ENCODE peak calls at places on chromosomes 7 and 10, in nine cellular contexts. K is EL; Y is naive thymus-derived CD4-positive, alpha-beta T cell; M is OCI-LY7; L is right lobe of liver; X is cardiac muscle cell; U is T1000; W is Kasumi-1; A is CD8-positive, alpha-beta memory T cell. B is an unnamed sample.

GRCh38 chr10:23001901-23002516 is 74.2 kb downstream of the ARMC3 start:
- DNase-seq in A (no peak), K (no peak), U (no peak), X (no peak), L (no peak), W (no peak), Y (no peak), M (no peak), B (no peak)

GRCh38 chr10:91974960-91975359 is 51.4 kb downstream of the BTAF1 start:
- DNase-seq in U (no peak), L (no peak), M (no peak), W (no peak), X (peak; percentile 58), K (peak; percentile 72), A (no peak), Y (no peak), B (no peak)

GRCh38 chr7:106552645-106553445 is 108.1 kb downstream of the CCDC71L start:
- DNase-seq in Y (no peak), K (no peak), W (peak; percentile 4), U (no peak), M (peak; percentile 48), X (no peak), A (no peak), L (no peak), B (peak; percentile 94)

GRCh38 chr10:97766106-97766810 is 5.5 kb downstream of the SFRP5 start:
- DNase-seq in L (no peak), A (no peak), U (no peak), X (no peak), W (no peak), Y (no peak), K (no peak), M (no peak), B (no peak)

GRCh38 chr7:157432541-157432956 is 95.7 kb downstream of the DNAJB6 start:
- DNase-seq in Y (no peak), X (peak; percentile 84), K (peak; percentile 71), M (no peak), U (no peak), L (peak; percentile 42), A (no peak), W (peak; percentile 52), B (peak; percentile 99)

GRCh38 chr7:100190059-100190711 is 12.5 kb downstream of the STAG3 start:
- DNase-seq in L (no peak), M (peak; percentile 90), K (peak; percentile 41), X (peak; percentile 65), U (no peak), Y (peak; percentile 56), A (peak; percentile 49), W (peak; percentile 42), B (peak; percentile 66)

GRCh38 chr10:31261502-31262311 is 57.3 kb upstream of the ZEB1 start:
- DNase-seq in Y (no peak), M (no peak), A (no peak), U (no peak), K (peak; percentile 77), L (no peak), X (peak; percentile 65), W (no peak), B (no peak)

GRCh38 chr10:72953687-72954086 is 919 bp downstream of the PLA2G12B start:
- DNase-seq in U (no peak), A (no peak), L (peak; percentile 57), Y (no peak), X (peak; percentile 10), M (no peak), W (no peak), K (peak; percentile 6), B (no peak)

GRCh38 chr7:132765861-132766260 is 189.6 kb upstream of the PLXNA4 start:
- DNase-seq in W (no peak), K (no peak), U (no peak), L (no peak), M (no peak), X (no peak), A (no peak), Y (no peak), B (no peak)

GRCh38 chr10:77179015-77179695 is 458.5 kb downstream of the KCNMA1 start:
- DNase-seq in X (peak; percentile 93), U (peak; percentile 64), Y (no peak), A (no peak), M (no peak), L (no peak), K (peak; percentile 93), W (no peak), B (no peak)

GRCh38 chr10:72088879-72089585 is 681 bp upstream of the SPOCK2 start:
- DNase-seq in U (no peak), W (no peak), A (no peak), L (no peak), Y (no peak), X (peak; percentile 49), K (no peak), M (no peak), B (peak; percentile 96)

GRCh38 chr7:98186452-98187137 is 24.6 kb upstream of the BHLHA15 start:
- DNase-seq in X (peak; percentile 61), W (peak; percentile 67), A (no peak), U (no peak), Y (no peak), K (peak; percentile 55), M (no peak), L (no peak), B (peak; percentile 53)

GRCh38 chr7:117014673-117015133 is 61.4 kb downstream of the ST7 start:
- DNase-seq in X (peak; percentile 75), U (no peak), L (peak; percentile 66), Y (no peak), M (no peak), K (no peak), A (no peak), W (peak; percentile 91), B (peak; percentile 82)

GRCh38 chr10:48495282-48496045 is 109.4 kb downstream of the ARHGAP22 start:
- DNase-seq in L (no peak), W (no peak), U (no peak), A (no peak), M (no peak), X (no peak), K (no peak), Y (no peak), B (no peak)

GRCh38 chr10:74929197-74929596 is 102.8 kb downstream of the KAT6B start:
- DNase-seq in X (peak; percentile 63), Y (no peak), L (no peak), A (no peak), W (no peak), K (peak; percentile 48), M (no peak), U (no peak), B (no peak)

GRCh38 chr10:71770255-71770654 is 3.1 kb downstream of the VSIR start:
- DNase-seq in K (no peak), L (no peak), A (no peak), U (no peak), Y (no peak), X (peak; percentile 68), W (no peak), M (no peak), B (peak; percentile 87)

GRCh38 chr10:124990671-124991625 is 49.0 kb downstream of the ZRANB1 start:
- DNase-seq in X (no peak), U (no peak), L (no peak), A (no peak), Y (no peak), W (no peak), K (no peak), M (no peak), B (no peak)

GRCh38 chr10:131561897-131562296 is 250.4 kb upstream of the TCERG1L start:
- DNase-seq in U (no peak), L (no peak), K (no peak), X (no peak), A (no peak), W (no peak), M (no peak), Y (no peak), B (no peak)

GRCh38 chr10:71548494-71548846 is 151.8 kb downstream of the CDH23 start:
- DNase-seq in Y (no peak), K (no peak), A (no peak), M (no peak), X (peak; percentile 25), U (no peak), L (no peak), W (peak; percentile 98), B (peak; percentile 78)

GRCh38 chr10:74058658-74059057 is 60.7 kb downstream of the VCL start:
- DNase-seq in Y (peak; percentile 40), W (peak; percentile 64), K (no peak), A (peak; percentile 9), L (no peak), U (no peak), M (peak; percentile 73), X (peak; percentile 35), B (peak; percentile 48)

GRCh38 chr7:46004965-46005364 is 83.9 kb upstream of the IGFBP3 start:
- DNase-seq in M (no peak), X (no peak), L (no peak), A (no peak), K (no peak), Y (no peak), U (no peak), W (no peak), B (no peak)

GRCh38 chr10:10818082-10818481 is 199.6 kb upstream of the CELF2 start:
- DNase-seq in Y (no peak), M (no peak), W (no peak), K (peak; percentile 15), L (no peak), X (no peak), U (no peak), A (no peak), B (no peak)

GRCh38 chr7:11261470-11261869 is 287.8 kb downstream of the PHF14 start:
- DNase-seq in U (no peak), W (no peak), L (peak; percentile 69), Y (no peak), A (no peak), X (no peak), M (no peak), K (peak; percentile 15), B (no peak)

GRCh38 chr7:56091591-56091990 is 1.2 kb downstream of the PHKG1 start:
- DNase-seq in K (no peak), A (no peak), L (no peak), X (peak; percentile 8), U (no peak), M (no peak), W (no peak), Y (no peak), B (no peak)

GRCh38 chr10:43316988-43317387 is 50.1 kb upstream of the RASGEF1A start:
- DNase-seq in M (no peak), L (no peak), Y (no peak), X (no peak), K (no peak), W (no peak), U (no peak), A (no peak), B (no peak)

GRCh38 chr10:68088744-68089143 is 13.7 kb upstream of the HERC4 start:
- DNase-seq in W (peak; percentile 18), A (no peak), U (no peak), K (peak; percentile 63), X (peak; percentile 46), Y (no peak), L (no peak), M (no peak), B (peak; percentile 52)

GRCh38 chr10:94224656-94225055 is 138.1 kb downstream of the NOC3L start:
- DNase-seq in W (no peak), A (no peak), Y (no peak), U (no peak), X (no peak), L (no peak), K (peak; percentile 62), M (no peak), B (no peak)

GRCh38 chr7:4212376-4212775 is 469.7 kb upstream of the FOXK1 start:
- DNase-seq in U (no peak), M (no peak), Y (no peak), A (no peak), L (no peak), W (no peak), K (no peak), X (no peak), B (no peak)

GRCh38 chr7:158328376-158329013 is 259.1 kb downstream of the PTPRN2 start:
- DNase-seq in M (no peak), U (no peak), K (no peak), A (no peak), W (no peak), Y (no peak), X (no peak), L (no peak), B (no peak)

GRCh38 chr7:98994046-98994944 is 116.0 kb downstream of the TRRAP start:
- DNase-seq in U (no peak), Y (no peak), M (no peak), A (no peak), W (no peak), L (no peak), K (no peak), X (no peak), B (no peak)

GRCh38 chr10:54843932-54844331 is 42.9 kb upstream of the PCDH15 start:
- DNase-seq in X (no peak), W (no peak), K (no peak), L (no peak), A (no peak), Y (no peak), M (no peak), U (no peak), B (no peak)